ENCODE peak calls at places on chromosomes 16 and 17, in six cellular contexts. B is HCT116, X is IMR-90, W is PC-3, M is OCI-LY7, Z is uterus. U is an unnamed sample. For H3K9me3 and H3K4me1, the result is how much of the 10 kb centered on the place peaks cover.

GRCh38 chr16:11677959-11678881 is 10.0 kb downstream of the SNN start:
- DNase-seq in B (no peak), X (no peak), W (no peak), M (no peak), Z (no peak), U (no peak)

GRCh38 chr17:17749025-17749772 is 67.9 kb downstream of the RAI1 start:
- DNase-seq in B (no peak), X (no peak), W (no peak), M (peak), Z (no peak), U (no peak)

GRCh38 chr16:11497329-11497805 is 89.4 kb downstream of the LITAF start:
- DNase-seq in B (peak), X (peak), W (peak), M (no peak), Z (peak), U (peak)

GRCh38 chr16:57387598-57388354 is 15.5 kb downstream of the CX3CL1 start:
- DNase-seq in B (no peak), X (no peak), W (no peak), M (no peak), Z (no peak), U (no peak)

GRCh38 chr16:72915331-72915730 is 132.6 kb downstream of the ZFHX3 start:
- DNase-seq in B (no peak), X (no peak), W (no peak), M (no peak), Z (no peak), U (no peak)

GRCh38 chr17:9240659-9241370 is 219.5 kb downstream of the NTN1 start:
- DNase-seq in B (no peak), X (peak), W (no peak), M (no peak), Z (peak), U (no peak)

GRCh38 chr17:42543190-42544079 is 7.4 kb downstream of the NAGLU start:
- DNase-seq in B (no peak), X (no peak), W (no peak), M (no peak), Z (no peak), U (no peak)

GRCh38 chr16:788399-789126 is at the start of gene CHTF18:
- DNase-seq in B (peak), X (peak), W (peak), M (peak), Z (peak), U (peak)

GRCh38 chr16:57748596-57748995 is 13.0 kb downstream of the KATNB1 start:
- DNase-seq in B (no peak), X (no peak), W (no peak), M (no peak), Z (no peak), U (no peak)

GRCh38 chr16:847681-848445 is 47.3 kb upstream of the GNG13 start:
- DNase-seq in B (no peak), X (no peak), W (no peak), M (no peak), Z (no peak), U (no peak)

GRCh38 chr16:26680671-26681070 is 386.1 kb upstream of the C16orf82 start:
- DNase-seq in B (no peak), X (no peak), W (no peak), M (no peak), Z (no peak), U (no peak)

GRCh38 chr17:37064166-37064565 is 115.4 kb downstream of the AATF start:
- DNase-seq in B (no peak), X (no peak), W (no peak), M (no peak), Z (no peak), U (no peak)

GRCh38 chr17:2092253-2092652 is 37.4 kb downstream of the HIC1 start:
- DNase-seq in B (no peak), X (no peak), W (no peak), M (no peak), Z (no peak), U (no peak)

GRCh38 chr17:76753061-76753961 is 15.4 kb downstream of the MFSD11 start:
- DNase-seq in B (no peak), X (no peak), W (peak), M (peak), Z (no peak), U (no peak)

GRCh38 chr17:44672479-44673093 is 16.3 kb downstream of the MEIOC start:
- DNase-seq in B (peak), X (peak), W (peak), M (peak), Z (no peak), U (no peak)

GRCh38 chr17:36525113-36525512 is 9.6 kb downstream of the MYO19 start:
- DNase-seq in B (no peak), X (peak), W (peak), M (no peak), Z (no peak), U (no peak)

GRCh38 chr17:57858838-57859237 is 9.0 kb upstream of the MRPS23 start:
- DNase-seq in B (no peak), X (no peak), W (no peak), M (no peak), Z (no peak), U (no peak)

GRCh38 chr17:9350083-9350482 is 225.5 kb downstream of the STX8 start:
- DNase-seq in B (peak), X (peak), W (peak), M (no peak), Z (no peak), U (no peak)

GRCh38 chr17:6455321-6455705 is 11.1 kb downstream of the PIMREG start:
- DNase-seq in B (no peak), X (peak), W (no peak), M (peak), Z (no peak), U (no peak)

GRCh38 chr17:27158390-27158789 is 135.5 kb upstream of the WSB1 start:
- DNase-seq in B (no peak), X (no peak), W (no peak), M (no peak), Z (no peak), U (no peak)

GRCh38 chr17:27157898-27158297 is 136.0 kb upstream of the WSB1 start:
- DNase-seq in B (no peak), X (no peak), W (no peak), M (no peak), Z (no peak), U (no peak)

GRCh38 chr17:27157297-27157696 is 136.6 kb upstream of the WSB1 start:
- DNase-seq in B (no peak), X (no peak), W (no peak), M (no peak), Z (no peak), U (no peak)

GRCh38 chr17:27153005-27153404 is 140.9 kb upstream of the WSB1 start:
- DNase-seq in B (no peak), X (peak), W (no peak), M (no peak), Z (no peak), U (no peak)

GRCh38 chr17:27155866-27156265 is 138.0 kb upstream of the WSB1 start:
- DNase-seq in B (no peak), X (no peak), W (no peak), M (no peak), Z (no peak), U (no peak)
- H3K9me3 ChIP-seq in B (under half), X (under half), W (under half), M (under half), Z (under half), U (under half)

GRCh38 chr16:83137326-83137770 is 510.6 kb downstream of the CDH13 start:
- DNase-seq in B (no peak), X (peak), W (peak), M (peak), Z (peak), U (peak)
- H3K4me3 ChIP-seq in B (no peak), X (peak), W (peak), M (peak), Z (peak), U (peak)

GRCh38 chr16:17346441-17346773 is 124.4 kb downstream of the XYLT1 start:
- DNase-seq in B (no peak), X (no peak), W (no peak), M (no peak), Z (no peak), U (no peak)

GRCh38 chr16:17348042-17348783 is 122.5 kb downstream of the XYLT1 start:
- DNase-seq in B (no peak), X (no peak), W (no peak), M (no peak), Z (no peak), U (no peak)

GRCh38 chr16:17348826-17349225 is 121.9 kb downstream of the XYLT1 start:
- DNase-seq in B (no peak), X (no peak), W (no peak), M (no peak), Z (no peak), U (no peak)

GRCh38 chr16:17347624-17348023 is 123.1 kb downstream of the XYLT1 start:
- DNase-seq in B (no peak), X (no peak), W (no peak), M (no peak), Z (no peak), U (no peak)

GRCh38 chr16:17346774-17347569 is 123.8 kb downstream of the XYLT1 start:
- DNase-seq in B (no peak), X (no peak), W (no peak), M (peak), Z (no peak), U (no peak)
- H3K4me1 ChIP-seq in B (under half), X (under half), W (under half), M (under half), Z (under half), U (under half)

GRCh38 chr16:31888735-31889134 is 15.1 kb downstream of the ZNF267 start:
- DNase-seq in B (no peak), X (no peak), W (no peak), M (no peak), Z (no peak), U (no peak)

GRCh38 chr16:31897283-31897682 is 23.7 kb downstream of the ZNF267 start:
- DNase-seq in B (no peak), X (no peak), W (no peak), M (no peak), Z (no peak), U (no peak)

GRCh38 chr16:31899505-31899904 is 25.9 kb downstream of the ZNF267 start:
- DNase-seq in B (no peak), X (no peak), W (no peak), M (no peak), Z (no peak), U (no peak)

GRCh38 chr16:31893824-31894223 is 20.2 kb downstream of the ZNF267 start:
- DNase-seq in B (no peak), X (no peak), W (no peak), M (no peak), Z (no peak), U (no peak)
- H3K9me3 ChIP-seq in B (under half), X (under half), W (under half), M (half or more), Z (under half), U (under half)

GRCh38 chr17:81162491-81162890 is 2.8 kb upstream of the PVALEF start:
- DNase-seq in B (no peak), X (no peak), W (no peak), M (no peak), Z (no peak), U (no peak)

GRCh38 chr17:81163703-81164413 is 1.4 kb upstream of the PVALEF start:
- DNase-seq in B (no peak), X (no peak), W (no peak), M (no peak), Z (no peak), U (no peak)

GRCh38 chr17:81161972-81162371 is 3.3 kb upstream of the PVALEF start:
- DNase-seq in B (no peak), X (no peak), W (no peak), M (no peak), Z (no peak), U (no peak)

GRCh38 chr17:81164464-81165245 is 652 bp upstream of the PVALEF start:
- DNase-seq in B (no peak), X (no peak), W (no peak), M (no peak), Z (no peak), U (no peak)

GRCh38 chr17:81163051-81163695 is 2.1 kb upstream of the PVALEF start:
- DNase-seq in B (no peak), X (no peak), W (no peak), M (no peak), Z (no peak), U (no peak)
- H3K4me3 ChIP-seq in B (no peak), X (no peak), W (no peak), M (no peak), Z (no peak), U (no peak)

DNA sequence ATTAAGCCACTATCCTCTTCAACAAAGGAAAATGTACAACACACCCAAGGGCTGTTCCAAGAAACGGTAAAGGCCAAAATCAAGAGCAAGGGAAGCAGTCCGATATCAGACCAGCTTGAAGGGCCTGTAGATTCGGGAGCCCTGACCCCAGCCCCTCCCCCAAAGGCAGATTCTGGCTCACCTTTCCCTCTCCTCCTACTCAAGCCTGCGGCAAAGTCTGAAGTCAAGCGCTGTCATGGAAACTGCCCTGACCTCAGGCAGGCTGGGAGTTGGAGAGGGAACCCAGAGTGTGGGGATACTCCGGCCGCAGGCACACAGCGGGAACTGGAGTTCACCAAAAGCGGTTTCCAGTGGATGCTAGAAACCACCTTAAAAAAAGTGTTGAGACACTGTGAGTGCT is 1.8 kb downstream of the ALYREF start:
- DNase-seq in B (no peak), X (no peak), W (no peak), M (no peak), Z (no peak), U (no peak)
- H3K4me1 ChIP-seq in B (under half), X (under half), W (under half), M (under half), Z (under half), U (under half)

GRCh38 chr17:82949361-82949760 is 109.5 kb upstream of the ZNF750 start:
- DNase-seq in B (no peak), X (no peak), W (no peak), M (no peak), Z (no peak), U (peak)
- H3K9me3 ChIP-seq in B (under half), X (half or more), W (under half), M (under half), Z (under half), U (under half)

DNA sequence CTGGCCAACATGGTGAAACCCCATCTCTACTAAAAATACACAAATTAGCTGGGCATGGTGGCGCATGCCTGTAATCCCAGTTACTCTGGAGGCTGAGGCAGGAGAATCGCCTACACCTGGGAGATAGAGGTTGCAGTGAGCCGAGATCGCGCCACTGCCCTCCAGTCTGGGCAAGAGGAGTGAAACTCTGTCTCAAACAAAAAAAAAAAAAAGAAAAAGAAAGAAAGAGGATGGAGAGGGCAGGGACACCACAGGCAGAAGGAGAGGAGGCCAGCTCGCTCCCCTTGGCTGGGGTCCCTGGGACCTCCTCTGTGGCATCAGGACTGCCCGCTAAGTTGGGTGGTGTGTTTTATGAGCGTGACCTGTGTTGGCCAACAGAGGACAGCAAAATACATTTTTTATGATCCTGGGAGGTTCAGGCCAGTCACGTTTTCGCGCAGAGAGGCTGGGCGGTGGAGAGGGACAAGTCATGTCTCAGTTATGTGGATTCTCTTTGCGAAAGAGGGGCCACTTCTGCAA is 229.6 kb downstream of the MRTFB start:
- DNase-seq in B (peak), X (peak), W (peak), M (peak), Z (peak), U (peak)
- H3K4me3 ChIP-seq in B (peak), X (no peak), W (peak), M (peak), Z (peak), U (peak)

GRCh38 chr16:85458952-85459351 is 154.2 kb upstream of the GSE1 start:
- DNase-seq in B (no peak), X (no peak), W (no peak), M (no peak), Z (no peak), U (no peak)

GRCh38 chr16:85455534-85455933 is 157.6 kb upstream of the GSE1 start:
- DNase-seq in B (no peak), X (no peak), W (no peak), M (no peak), Z (peak), U (no peak)

GRCh38 chr16:85459529-85460251 is 153.4 kb upstream of the GSE1 start:
- DNase-seq in B (no peak), X (no peak), W (no peak), M (no peak), Z (peak), U (no peak)

GRCh38 chr16:85454171-85454883 is 158.8 kb upstream of the GSE1 start:
- DNase-seq in B (no peak), X (no peak), W (no peak), M (no peak), Z (no peak), U (peak)

DNA sequence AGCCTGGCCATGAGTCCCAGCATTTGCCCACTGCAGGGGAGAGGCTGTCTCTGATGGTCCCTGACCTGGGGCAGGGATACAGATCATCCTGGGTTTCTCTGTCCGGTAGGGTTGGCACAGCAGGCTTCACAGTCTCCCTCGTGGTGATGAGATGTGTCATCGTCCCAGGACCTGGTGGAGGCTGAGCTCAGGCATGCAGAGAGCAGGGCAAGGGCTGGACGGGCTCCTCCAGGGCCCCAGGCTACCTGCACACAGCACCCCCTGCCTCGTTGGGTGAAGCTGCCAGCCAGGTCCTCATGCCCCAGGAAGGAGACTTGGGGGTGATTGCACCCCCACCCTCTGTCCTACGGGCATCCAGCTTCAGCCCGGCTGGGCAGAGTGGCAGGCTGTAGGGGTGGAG is 155.8 kb upstream of the GSE1 start:
- DNase-seq in B (no peak), X (no peak), W (peak), M (no peak), Z (no peak), U (no peak)
- H3K4me1 ChIP-seq in B (under half), X (under half), W (under half), M (under half), Z (under half), U (under half)

DNA sequence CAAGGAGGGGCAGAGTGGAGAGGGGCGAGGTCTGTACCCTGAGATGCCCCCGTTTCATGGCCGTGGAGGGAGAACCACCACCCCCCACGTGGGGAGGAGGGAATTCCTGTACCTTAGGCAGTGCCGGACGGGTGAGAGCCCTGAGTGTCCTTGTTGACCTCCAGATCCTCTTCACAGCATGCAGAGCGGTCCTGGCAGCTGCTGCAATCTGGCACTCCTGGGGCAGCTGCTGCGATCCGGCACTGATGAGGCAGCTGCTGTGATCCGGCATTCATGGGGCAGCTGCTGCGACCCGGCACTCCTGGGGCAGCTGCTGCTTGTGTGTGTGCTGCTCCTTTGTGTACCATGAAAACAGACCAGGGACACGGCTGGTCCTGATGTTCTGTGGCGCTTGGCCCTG is 12.7 kb downstream of the ZNF778 start:
- DNase-seq in B (no peak), X (no peak), W (no peak), M (no peak), Z (no peak), U (no peak)
- H3K9me3 ChIP-seq in B (under half), X (under half), W (under half), M (under half), Z (under half), U (under half)

U was measured in Caco-2.